ENCODE peak calls at places on chromosome 17, in five cellular contexts. U, C, X, H and S are unnamed samples.

GRCh38 chr17:38352245-38353083 is 820 bp downstream of the SOCS7 start:
- DNase-seq in U (peak), C (no peak), X (no peak), H (peak), S (no peak)

GRCh38 chr17:45408611-45409421 is 23.9 kb downstream of the ARHGAP27 start:
- DNase-seq in U (no peak), C (no peak), X (peak), H (no peak), S (no peak)

GRCh38 chr17:40035162-40035559 is 19.0 kb downstream of the MED24 start:
- DNase-seq in U (no peak), C (no peak), X (no peak), H (peak), S (no peak)

GRCh38 chr17:57408064-57408811 is 151.9 kb downstream of the MSI2 start:
- DNase-seq in U (no peak), C (no peak), X (no peak), H (peak), S (no peak)

GRCh38 chr17:4534515-4534914 is 20.7 kb downstream of the MYBBP1A start:
- DNase-seq in U (no peak), C (no peak), X (no peak), H (no peak), S (no peak)

GRCh38 chr17:3659541-3660111 is 8.8 kb downstream of the TAX1BP3 start:
- DNase-seq in U (peak), C (peak), X (peak), H (no peak), S (peak)

GRCh38 chr17:40561871-40562611 is 3.2 kb downstream of the CCR7 start:
- DNase-seq in U (no peak), C (no peak), X (no peak), H (no peak), S (no peak)

GRCh38 chr17:61452301-61453290 is at the start of gene TBX4:
- DNase-seq in U (no peak), C (no peak), X (no peak), H (peak), S (no peak)

GRCh38 chr17:9234404-9234945 is 213.2 kb downstream of the NTN1 start:
- DNase-seq in U (no peak), C (no peak), X (no peak), H (no peak), S (no peak)

GRCh38 chr17:40303706-40304450 is 5.1 kb upstream of the RARA start:
- DNase-seq in U (no peak), C (no peak), X (no peak), H (no peak), S (no peak)

GRCh38 chr17:8142158-8142886 is 9.9 kb downstream of the PER1 start:
- DNase-seq in U (peak), C (no peak), X (no peak), H (no peak), S (no peak)

GRCh38 chr17:66941773-66942452 is 22.6 kb upstream of the CACNG4 start:
- DNase-seq in U (no peak), C (no peak), X (peak), H (no peak), S (no peak)

GRCh38 chr17:77141846-77142449 is 1.2 kb downstream of the SEC14L1 start:
- DNase-seq in U (no peak), C (no peak), X (no peak), H (no peak), S (no peak)

GRCh38 chr17:38338053-38338452 is 5.7 kb downstream of the GPR179 start:
- DNase-seq in U (no peak), C (no peak), X (no peak), H (no peak), S (no peak)

GRCh38 chr17:48907713-48908046 is 527 bp upstream of the UBE2Z start:
- DNase-seq in U (no peak), C (no peak), X (no peak), H (no peak), S (no peak)

GRCh38 chr17:61325382-61326073 is 74.1 kb upstream of the TBX2 start:
- DNase-seq in U (no peak), C (no peak), X (no peak), H (no peak), S (no peak)

GRCh38 chr17:29918922-29919856 is 10.8 kb downstream of the SSH2 start:
- DNase-seq in U (no peak), C (no peak), X (no peak), H (no peak), S (no peak)

GRCh38 chr17:37829446-37830142 is 84.7 kb upstream of the HNF1B start:
- DNase-seq in U (no peak), C (no peak), X (no peak), H (no peak), S (no peak)

GRCh38 chr17:15392326-15392739 is 50.9 kb upstream of the TEKT3 start:
- DNase-seq in U (no peak), C (peak), X (no peak), H (no peak), S (no peak)

GRCh38 chr17:40548982-40549680 is 16.1 kb downstream of the CCR7 start:
- DNase-seq in U (peak), C (peak), X (no peak), H (no peak), S (peak)

GRCh38 chr17:57622886-57623433 is 122.1 kb downstream of the CCDC182 start:
- DNase-seq in U (peak), C (no peak), X (no peak), H (no peak), S (no peak)

GRCh38 chr17:8606415-8606814 is 24.1 kb downstream of the MYH10 start:
- DNase-seq in U (no peak), C (no peak), X (no peak), H (no peak), S (no peak)

GRCh38 chr17:10062757-10063385 is 135.5 kb downstream of the GAS7 start:
- DNase-seq in U (no peak), C (no peak), X (no peak), H (no peak), S (no peak)

GRCh38 chr17:32835291-32835761 is 41.6 kb downstream of the MYO1D start:
- DNase-seq in U (no peak), C (no peak), X (no peak), H (no peak), S (no peak)

GRCh38 chr17:28494445-28495188 is 11.5 kb upstream of the FOXN1 start:
- DNase-seq in U (peak), C (peak), X (peak), H (peak), S (peak)

GRCh38 chr17:47220531-47220999 is 11.4 kb downstream of the MYL4 start:
- DNase-seq in U (no peak), C (no peak), X (no peak), H (no peak), S (no peak)

GRCh38 chr17:19569785-19570496 is 36.3 kb downstream of the SLC47A1 start:
- DNase-seq in U (no peak), C (no peak), X (no peak), H (no peak), S (no peak)

GRCh38 chr17:80826955-80827645 is 164.5 kb upstream of the CHMP6 start:
- DNase-seq in U (peak), C (peak), X (peak), H (peak), S (peak)

GRCh38 chr17:81646869-81647600 is 9.3 kb downstream of the PDE6G start:
- DNase-seq in U (no peak), C (no peak), X (no peak), H (no peak), S (no peak)

GRCh38 chr17:62671553-62671952 is 44.1 kb downstream of the MRC2 start:
- DNase-seq in U (peak), C (no peak), X (peak), H (no peak), S (no peak)

GRCh38 chr17:69651921-69652320 is 237.4 kb downstream of the MAP2K6 start:
- DNase-seq in U (no peak), C (no peak), X (no peak), H (no peak), S (no peak)

GRCh38 chr17:871731-872517 is 89.8 kb downstream of the MRM3 start:
- DNase-seq in U (no peak), C (no peak), X (no peak), H (no peak), S (no peak)

GRCh38 chr17:27538156-27538955 is 82.1 kb downstream of the KSR1 start:
- DNase-seq in U (no peak), C (no peak), X (no peak), H (no peak), S (no peak)

GRCh38 chr17:60141111-60142018 is 8.4 kb upstream of the CA4 start:
- DNase-seq in U (no peak), C (no peak), X (no peak), H (peak), S (no peak)

GRCh38 chr17:34720760-34721159 is 141.4 kb downstream of the TMEM132E start:
- DNase-seq in U (peak), C (no peak), X (no peak), H (no peak), S (no peak)

GRCh38 chr17:45299311-45299710 is 17.5 kb downstream of the MAP3K14 start:
- DNase-seq in U (no peak), C (no peak), X (no peak), H (peak), S (no peak)

GRCh38 chr17:6639014-6639650 is 1.4 kb downstream of the KIAA0753 start:
- DNase-seq in U (no peak), C (no peak), X (no peak), H (no peak), S (no peak)

GRCh38 chr17:73266796-73267195 is 5.1 kb upstream of the CPSF4L start:
- DNase-seq in U (no peak), C (no peak), X (no peak), H (no peak), S (no peak)

GRCh38 chr17:19357351-19358140 is 5.0 kb downstream of the B9D1 start:
- DNase-seq in U (no peak), C (no peak), X (no peak), H (no peak), S (no peak)

GRCh38 chr17:49971848-49972485 is 3.0 kb downstream of the DLX4 start:
- DNase-seq in U (no peak), C (no peak), X (no peak), H (peak), S (no peak)
- H3K4me3 ChIP-seq in U (no peak), C (no peak), X (peak), H (peak), S (no peak)

DNA sequence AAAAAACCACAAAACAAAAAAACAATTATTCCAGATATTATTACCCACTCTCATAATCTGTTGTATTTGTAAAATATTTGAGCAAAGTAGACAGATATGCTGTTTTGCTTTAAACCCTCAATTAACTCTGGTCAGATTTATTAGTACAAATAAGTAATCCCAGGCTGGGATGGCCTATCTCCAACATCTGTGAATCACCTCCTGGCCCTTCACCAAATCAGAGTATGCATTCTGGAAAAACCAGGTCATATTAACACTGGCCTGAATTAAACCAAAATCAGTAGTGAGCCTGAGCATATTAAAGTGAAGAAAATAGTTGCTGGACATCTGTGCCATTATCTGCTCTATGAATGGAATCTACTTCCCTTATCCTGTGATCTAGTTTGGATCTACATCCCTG is 41.0 kb downstream of the STAT3 start:
- DNase-seq in U (peak), C (peak), X (no peak), H (no peak), S (no peak)
- H3K27ac ChIP-seq in U (peak), C (peak), X (peak), H (no peak), S (no peak)

GRCh38 chr17:44008205-44008909 is 3.9 kb downstream of the NAGS start:
- DNase-seq in U (no peak), C (no peak), X (no peak), H (no peak), S (no peak)
- H3K4me3 ChIP-seq in U (no peak), C (peak), X (no peak), H (no peak), S (no peak)

GRCh38 chr17:31509095-31509804 is 117.8 kb downstream of the RAB11FIP4 start:
- DNase-seq in U (no peak), C (no peak), X (no peak), H (no peak), S (no peak)
- H3K27ac ChIP-seq in U (no peak), C (no peak), X (no peak), H (no peak), S (peak)

DNA sequence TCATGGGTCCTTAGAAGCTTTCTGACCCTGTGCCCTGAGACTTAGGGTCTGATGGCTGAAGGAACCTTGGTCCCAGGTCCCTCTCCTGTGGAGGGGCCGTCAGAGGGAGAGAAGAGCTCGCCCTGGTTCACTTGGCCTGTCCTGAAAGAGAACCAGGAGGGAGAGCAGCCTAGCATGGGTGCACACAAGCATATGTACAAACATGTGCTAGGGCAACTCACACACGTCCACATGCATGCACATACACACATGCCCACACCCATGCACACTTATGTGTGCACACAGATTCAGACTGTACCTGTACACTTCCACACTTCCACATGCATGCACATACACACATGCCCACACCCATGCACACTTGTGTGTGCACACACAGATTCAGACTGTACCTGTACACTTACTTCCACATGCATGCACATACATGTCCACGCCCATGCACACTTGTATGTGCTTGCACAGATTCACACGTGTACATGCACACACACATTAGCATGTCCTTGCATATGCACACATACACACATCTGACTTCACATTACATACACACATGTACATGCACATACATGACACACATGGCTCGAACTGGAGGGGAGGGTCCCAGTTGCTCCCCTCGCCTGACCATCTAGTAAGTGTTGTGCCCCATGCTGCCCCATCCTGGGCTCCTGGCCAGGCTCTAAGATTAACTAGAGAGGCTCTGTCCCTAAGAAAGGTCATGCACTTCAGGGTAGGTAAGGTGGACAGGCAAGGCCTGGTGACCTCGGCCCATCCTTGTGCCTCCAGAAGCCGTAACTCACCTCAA is 122.0 kb downstream of the METRNL start:
- DNase-seq in U (peak), C (no peak), X (no peak), H (no peak), S (peak)
- H3K4me3 ChIP-seq in U (no peak), C (no peak), X (no peak), H (no peak), S (no peak)

GRCh38 chr17:64777413-64778101 is 115.5 kb upstream of the SMURF2 start:
- DNase-seq in U (peak), C (no peak), X (no peak), H (peak), S (no peak)

GRCh38 chr17:64775701-64776570 is 113.8 kb upstream of the SMURF2 start:
- DNase-seq in U (no peak), C (no peak), X (no peak), H (no peak), S (no peak)

GRCh38 chr17:64779344-64780095 is 117.4 kb upstream of the SMURF2 start:
- DNase-seq in U (no peak), C (no peak), X (no peak), H (peak), S (no peak)

GRCh38 chr17:64778367-64779290 is 116.5 kb upstream of the SMURF2 start:
- DNase-seq in U (peak), C (no peak), X (no peak), H (peak), S (no peak)

DNA sequence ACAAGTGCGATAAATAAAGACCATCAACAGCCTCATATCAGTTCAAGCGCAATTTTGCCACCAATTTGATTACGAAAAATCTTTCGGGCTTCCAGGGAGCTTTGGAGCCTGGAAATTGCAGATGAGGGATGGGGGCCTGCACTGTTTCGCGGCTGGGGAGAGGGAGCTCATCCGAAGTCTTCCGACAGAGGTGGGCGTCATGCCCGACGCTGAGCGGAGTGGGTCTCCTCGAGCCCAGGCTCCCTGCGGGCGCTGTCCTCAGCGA is 115.9 kb upstream of the SMURF2 start:
- DNase-seq in U (no peak), C (no peak), X (no peak), H (no peak), S (no peak)
- H3K27ac ChIP-seq in U (peak), C (no peak), X (no peak), H (no peak), S (no peak)